ENCODE peak calls at places on chromosomes 5 and 9, in four cellular contexts. One of them, this sample, is unnamed.

GRCh38 chr9:85431396-85432102 is 310.2 kb downstream of the AGTPBP1 start:
- DNase-seq in IMR-90: no peak
- DNase-seq in ovary: no peak
- DNase-seq in pancreas: no peak
- DNase-seq in this sample: no peak

GRCh38 chr5:23419115-23419514 is 88.3 kb upstream of the PRDM9 start:
- DNase-seq in pancreas: no peak
- DNase-seq in IMR-90: no peak
- DNase-seq in ovary: no peak
- DNase-seq in this sample: no peak

GRCh38 chr5:66247176-66247960 is 103.3 kb downstream of the SREK1 start:
- DNase-seq in IMR-90: peak; percentile 85
- DNase-seq in pancreas: no peak
- DNase-seq in ovary: no peak
- DNase-seq in this sample: no peak

GRCh38 chr9:99749641-99750040 is 72.0 kb upstream of the NR4A3 start:
- DNase-seq in IMR-90: no peak
- DNase-seq in ovary: no peak
- DNase-seq in pancreas: no peak
- DNase-seq in this sample: no peak

GRCh38 chr5:77518304-77518703 is 26.2 kb upstream of the WDR41 start:
- DNase-seq in pancreas: no peak
- DNase-seq in IMR-90: peak; percentile 2
- DNase-seq in ovary: no peak
- DNase-seq in this sample: no peak

GRCh38 chr9:33852216-33852826 is 35.4 kb downstream of the UBE2R2 start:
- DNase-seq in pancreas: peak; percentile 82
- DNase-seq in IMR-90: peak; percentile 27
- DNase-seq in ovary: peak; percentile 20
- DNase-seq in this sample: no peak

GRCh38 chr5:165723931-165724330 is 2218.5 kb downstream of the MAT2B start:
- DNase-seq in IMR-90: no peak
- DNase-seq in ovary: no peak
- DNase-seq in pancreas: no peak
- DNase-seq in this sample: no peak

GRCh38 chr5:149210968-149211495 is 60.6 kb upstream of the AFAP1L1 start:
- DNase-seq in IMR-90: no peak
- DNase-seq in ovary: no peak
- DNase-seq in pancreas: no peak
- DNase-seq in this sample: no peak

GRCh38 chr9:128024761-128025308 is 42.3 kb downstream of the NAIF1 start:
- DNase-seq in IMR-90: no peak
- DNase-seq in ovary: no peak
- DNase-seq in pancreas: no peak
- DNase-seq in this sample: no peak

GRCh38 chr5:67375606-67376005 is 179.0 kb upstream of the CD180 start:
- DNase-seq in pancreas: no peak
- DNase-seq in ovary: no peak
- DNase-seq in IMR-90: no peak
- DNase-seq in this sample: no peak

GRCh38 chr5:74839228-74839627 is 27.0 kb downstream of the FAM169A start:
- DNase-seq in pancreas: no peak
- DNase-seq in IMR-90: no peak
- DNase-seq in ovary: no peak
- DNase-seq in this sample: no peak

GRCh38 chr5:173825215-173825865 is 62.8 kb upstream of the CPEB4 start:
- DNase-seq in pancreas: no peak
- DNase-seq in ovary: no peak
- DNase-seq in IMR-90: no peak
- DNase-seq in this sample: no peak

GRCh38 chr5:174065528-174066189 is 20.2 kb downstream of the NSG2 start:
- DNase-seq in pancreas: no peak
- DNase-seq in IMR-90: no peak
- DNase-seq in ovary: no peak
- DNase-seq in this sample: no peak

DNA sequence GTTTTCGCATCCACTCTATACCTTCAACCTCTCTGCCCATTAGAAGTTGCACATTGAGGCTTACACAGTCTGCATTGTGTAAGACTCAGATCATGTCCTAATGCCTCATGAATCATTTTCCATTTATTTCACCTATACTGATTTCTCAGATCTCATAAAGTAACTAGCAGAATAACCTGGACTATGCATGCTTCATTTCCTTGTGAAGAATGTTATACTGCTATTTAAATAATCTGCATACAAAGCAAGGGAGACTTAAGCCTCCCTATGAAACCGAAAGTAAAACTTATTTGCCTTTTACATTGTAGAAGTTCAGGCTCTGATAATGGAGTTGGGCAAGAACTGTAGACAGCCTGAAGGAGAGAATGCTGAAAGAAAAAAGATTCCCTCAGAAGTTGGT is 235.4 kb downstream of the ELAVL2 start:
- DNase-seq in pancreas: no peak
- DNase-seq in ovary: no peak
- DNase-seq in IMR-90: no peak
- DNase-seq in this sample: no peak
- H3K4me3 ChIP-seq in pancreas: no peak overlapping the region
- H3K4me3 ChIP-seq in ovary: peak overlapping the region; percentile 5
- H3K4me3 ChIP-seq in IMR-90: no peak overlapping the region
- H3K4me3 ChIP-seq in this sample: peak overlapping the region; percentile 26

GRCh38 chr9:119951591-119951990 is 582.4 kb upstream of the BRINP1 start:
- DNase-seq in pancreas: no peak
- DNase-seq in IMR-90: no peak
- DNase-seq in ovary: no peak
- DNase-seq in this sample: no peak

GRCh38 chr9:119955276-119955675 is 586.0 kb upstream of the BRINP1 start:
- DNase-seq in IMR-90: peak; percentile 13
- DNase-seq in ovary: no peak
- DNase-seq in pancreas: no peak
- DNase-seq in this sample: no peak

DNA sequence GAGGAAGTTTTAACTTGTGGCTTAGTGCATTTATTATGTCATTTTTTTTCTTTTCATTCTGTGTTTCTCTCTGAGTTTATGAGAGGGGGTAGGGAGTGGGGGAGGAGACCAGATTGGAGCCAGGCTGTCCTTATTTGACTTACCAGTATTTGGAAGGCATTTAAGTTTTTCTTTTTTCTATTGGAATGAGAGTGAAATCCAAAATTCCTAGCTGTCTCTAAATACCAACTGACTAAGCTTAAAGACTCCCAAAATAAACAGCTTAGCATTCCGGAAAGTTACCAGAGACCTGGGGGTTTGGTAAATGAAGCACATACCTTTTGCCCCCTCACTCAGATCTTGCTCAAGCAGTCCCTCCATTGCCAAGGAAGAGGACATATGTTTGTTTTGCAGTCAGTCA is 581.9 kb upstream of the BRINP1 start:
- DNase-seq in pancreas: no peak
- DNase-seq in ovary: no peak
- DNase-seq in IMR-90: peak; percentile 72
- DNase-seq in this sample: no peak
- H3K27ac ChIP-seq in pancreas: no peak overlapping the region
- H3K27ac ChIP-seq in ovary: no peak overlapping the region
- H3K27ac ChIP-seq in IMR-90: peak overlapping the region; percentile 99
- H3K27ac ChIP-seq in this sample: peak overlapping the region; percentile 84

GRCh38 chr9:133342570-133342969 is 5.4 kb downstream of the MED22 start:
- DNase-seq in IMR-90: no peak
- DNase-seq in ovary: no peak
- DNase-seq in pancreas: no peak
- DNase-seq in this sample: no peak

GRCh38 chr9:133341369-133342082 is 5.5 kb upstream of the SURF6 start:
- DNase-seq in ovary: no peak
- DNase-seq in IMR-90: no peak
- DNase-seq in pancreas: peak; percentile 51
- DNase-seq in this sample: no peak

GRCh38 chr9:133340256-133340655 is 4.3 kb upstream of the SURF6 start:
- DNase-seq in pancreas: no peak
- DNase-seq in ovary: no peak
- DNase-seq in IMR-90: no peak
- DNase-seq in this sample: no peak

GRCh38 chr9:133340916-133341315 is 4.9 kb upstream of the SURF6 start:
- DNase-seq in IMR-90: no peak
- DNase-seq in pancreas: no peak
- DNase-seq in ovary: no peak
- DNase-seq in this sample: no peak

DNA sequence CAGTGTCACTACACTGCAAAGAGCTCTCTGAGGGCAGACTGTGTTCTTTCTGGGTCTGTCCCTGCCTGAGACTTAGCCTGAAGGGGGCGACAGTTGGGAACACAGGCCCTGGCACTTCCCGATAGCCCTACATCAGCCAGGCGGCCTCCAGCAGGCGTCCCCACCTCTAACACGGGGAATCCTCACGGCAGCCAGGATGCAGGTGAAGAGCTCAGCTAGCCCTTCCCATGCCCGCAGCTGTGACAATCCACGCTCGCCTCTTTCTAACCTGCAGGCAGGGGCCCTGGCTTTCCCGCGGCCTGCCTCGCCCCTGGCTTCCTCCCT is 5.9 kb downstream of the MED22 start:
- DNase-seq in ovary: no peak
- DNase-seq in IMR-90: no peak
- DNase-seq in pancreas: no peak
- DNase-seq in this sample: no peak
- TF ChIP-seq CTCF in ovary: no peak
- TF ChIP-seq CTCF in IMR-90: peak; percentile 15
- TF ChIP-seq CTCF in pancreas: no peak
- TF ChIP-seq CTCF in this sample: no peak

DNA sequence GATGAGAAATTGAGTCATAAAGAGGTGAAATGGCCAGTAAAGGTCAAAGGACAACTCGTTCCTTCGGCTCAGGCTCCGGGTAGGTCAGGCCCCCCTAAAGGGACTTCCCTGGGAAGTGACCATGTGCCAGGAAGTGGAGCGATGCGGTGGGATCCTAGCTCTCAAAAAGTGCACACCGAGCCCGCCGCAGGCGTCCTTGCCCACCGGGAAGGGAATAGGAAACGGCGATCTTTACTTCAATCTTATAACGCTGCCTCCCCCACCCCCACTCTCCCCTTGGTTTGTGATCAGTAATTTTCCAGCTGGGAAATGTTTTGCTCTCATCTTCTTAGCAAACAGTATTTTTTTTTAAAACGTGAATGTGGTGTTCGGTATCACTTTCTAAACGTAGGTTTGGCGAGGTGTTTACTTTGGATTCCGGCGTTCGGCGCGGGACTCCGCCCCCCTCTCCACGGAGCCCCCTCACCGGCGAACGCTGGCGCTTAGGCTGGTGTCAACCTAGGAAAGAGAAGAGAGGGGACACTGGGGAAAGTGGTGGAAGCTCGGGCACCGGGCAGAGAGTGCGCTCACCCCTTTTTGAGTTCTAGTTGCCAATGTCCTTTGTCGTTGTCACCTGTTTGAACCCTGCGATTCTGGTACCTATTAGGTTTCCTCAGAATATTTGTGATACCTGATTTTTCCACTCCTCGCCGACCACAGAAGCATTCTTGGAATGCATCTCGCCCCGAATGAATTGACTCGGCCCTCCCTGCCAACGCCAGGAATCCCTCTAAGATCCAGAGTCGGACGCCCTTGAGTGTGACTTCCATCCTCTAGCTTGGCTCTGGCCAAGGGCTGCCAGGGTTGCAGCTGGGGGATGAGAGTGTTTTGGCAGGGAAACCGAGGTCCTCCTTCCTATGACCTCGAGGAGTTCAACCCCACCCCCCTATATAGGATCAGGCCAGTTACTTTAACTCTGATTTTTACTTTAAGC is 1.8 kb upstream of the KLF4 start:
- DNase-seq in IMR-90: no peak
- DNase-seq in pancreas: peak; percentile 25
- DNase-seq in ovary: peak; percentile 54
- DNase-seq in this sample: peak; percentile 82
- H3K4me3 ChIP-seq in IMR-90: no peak overlapping the region
- H3K4me3 ChIP-seq in pancreas: no peak overlapping the region
- H3K4me3 ChIP-seq in ovary: peak overlapping the region; percentile 46
- H3K4me3 ChIP-seq in this sample: peak overlapping the region; percentile 95

DNA sequence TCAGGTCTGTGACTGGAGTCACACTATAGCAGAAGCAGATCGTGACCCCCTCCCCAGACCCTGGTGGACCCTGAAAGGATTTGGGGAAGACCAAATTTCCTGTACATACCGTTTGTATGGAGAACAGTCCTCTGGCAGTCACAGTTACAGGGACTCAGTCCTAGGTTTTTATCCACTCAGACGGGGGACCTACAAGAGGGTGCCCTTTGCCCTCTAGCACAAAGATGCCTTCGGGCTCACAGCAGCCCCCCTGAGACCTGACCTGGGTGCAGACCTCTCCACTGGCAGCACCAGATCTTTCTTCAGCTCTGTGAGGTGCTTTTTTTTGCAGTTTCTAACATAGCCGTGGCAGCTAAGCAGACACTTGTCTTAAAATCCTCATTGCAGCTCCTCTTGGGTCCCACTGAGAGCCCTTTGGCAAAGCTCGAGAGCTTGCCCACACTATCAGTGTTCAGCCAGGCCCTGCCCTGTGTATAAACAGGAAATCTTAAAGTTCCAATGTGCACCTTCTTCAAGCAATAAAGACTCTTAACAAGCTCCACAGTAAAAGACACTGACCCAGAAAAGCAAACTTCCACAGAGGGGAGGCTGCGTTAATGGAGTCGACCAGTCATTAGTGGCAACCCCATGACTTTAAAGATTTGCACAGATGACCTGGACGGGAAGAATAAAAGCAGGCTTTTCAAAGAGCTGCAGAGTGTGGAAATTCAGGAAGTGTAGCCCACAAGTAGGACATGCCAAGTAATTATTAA is 71.8 kb upstream of the LHFPL2 start:
- DNase-seq in IMR-90: no peak
- DNase-seq in ovary: no peak
- DNase-seq in pancreas: no peak
- DNase-seq in this sample: no peak
- H3K27ac ChIP-seq in IMR-90: no peak overlapping the region
- H3K27ac ChIP-seq in ovary: no peak overlapping the region
- H3K27ac ChIP-seq in pancreas: no peak overlapping the region
- H3K27ac ChIP-seq in this sample: no peak overlapping the region

DNA sequence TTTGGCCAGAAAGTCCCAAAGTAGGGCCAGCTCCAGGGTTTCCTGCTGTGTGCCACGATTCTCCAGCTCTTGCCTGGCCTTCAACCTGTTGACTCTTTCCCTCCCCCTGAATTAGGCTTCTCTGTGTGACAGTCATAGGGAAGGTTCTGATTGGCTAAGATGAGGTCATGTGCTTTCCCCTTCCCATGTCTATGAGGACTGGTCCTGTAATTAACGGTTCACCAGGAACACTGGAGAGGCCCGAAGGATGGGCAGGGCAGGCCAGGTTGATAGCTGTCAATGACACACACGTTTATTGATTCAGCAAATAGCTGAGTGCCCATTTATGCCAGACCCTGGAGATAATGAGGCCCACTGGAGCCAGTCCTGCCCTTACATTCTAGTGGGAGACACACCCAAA is 9.0 kb upstream of the PRR7 start:
- DNase-seq in pancreas: no peak
- DNase-seq in ovary: no peak
- DNase-seq in IMR-90: no peak
- DNase-seq in this sample: no peak
- TF ChIP-seq CTCF in pancreas: no peak
- TF ChIP-seq CTCF in ovary: no peak
- TF ChIP-seq CTCF in IMR-90: no peak
- TF ChIP-seq CTCF in this sample: no peak

This sample was measured in coronary artery.